ENCODE peak calls at places on chromosomes 4 and X, in six cellular contexts. C, F, S, T, L and E are unnamed samples.

GRCh38 chr4:717601-718320 is 12.1 kb downstream of the PCGF3 start:
- DNase-seq in C (no peak), F (no peak), S (no peak), T (no peak), L (no peak), E (no peak)

GRCh38 chr4:79917246-79917645 is 155.8 kb downstream of the ANTXR2 start:
- DNase-seq in C (peak; percentile 43), F (peak; percentile 47), S (peak; percentile 44), T (no peak), L (peak; percentile 32), E (no peak)

GRCh38 chr4:136124251-136124745 is 1408.0 kb downstream of the PCDH18 start:
- DNase-seq in C (no peak), F (no peak), S (no peak), T (no peak), L (no peak), E (no peak)

GRCh38 chr4:30600246-30600645 is 119.9 kb upstream of the PCDH7 start:
- DNase-seq in C (no peak), F (no peak), S (no peak), T (no peak), L (no peak), E (no peak)

GRCh38 chr4:84389406-84389805 is 109.7 kb downstream of the NKX6-1 start:
- DNase-seq in C (no peak), F (no peak), S (no peak), T (no peak), L (no peak), E (no peak)

GRCh38 chr4:74675673-74676279 is 118.5 kb downstream of the BTC start:
- DNase-seq in C (no peak), F (peak; percentile 60), S (peak; percentile 76), T (no peak), L (peak; percentile 13), E (no peak)

GRCh38 chr4:109027016-109027500 is 264.2 kb upstream of the ETNPPL start:
- DNase-seq in C (no peak), F (peak; percentile 83), S (no peak), T (no peak), L (no peak), E (no peak)

GRCh38 chr4:183154701-183155391 is 55.8 kb downstream of the WWC2 start:
- DNase-seq in C (no peak), F (no peak), S (peak; percentile 24), T (no peak), L (no peak), E (no peak)

GRCh38 chr4:15436515-15436914 is 8.7 kb downstream of the C1QTNF7 start:
- DNase-seq in C (no peak), F (no peak), S (peak; percentile 71), T (no peak), L (no peak), E (no peak)

GRCh38 chrX:72245461-72246089 is 6.7 kb upstream of the ERCC6L start:
- DNase-seq in C (peak; percentile 37), F (peak; percentile 71), S (peak; percentile 61), T (peak; percentile 26), L (peak; percentile 26), E (peak; percentile 83)

GRCh38 chrX:69028006-69028760 is 137.1 kb downstream of the PJA1 start:
- DNase-seq in C (no peak), F (no peak), S (no peak), T (no peak), L (no peak), E (no peak)

GRCh38 chr4:162164881-162165528 is 1.2 kb upstream of the FSTL5 start:
- DNase-seq in C (no peak), F (no peak), S (no peak), T (no peak), L (no peak), E (no peak)

GRCh38 chrX:30992381-30992904 is 79.4 kb downstream of the FTHL17 start:
- DNase-seq in C (no peak), F (no peak), S (no peak), T (no peak), L (peak; percentile 9), E (no peak)

GRCh38 chr4:87865960-87866598 is 33.3 kb downstream of the MEPE start:
- DNase-seq in C (no peak), F (no peak), S (peak; percentile 28), T (no peak), L (no peak), E (no peak)

GRCh38 chr4:137993232-137993631 is 248.9 kb downstream of the SLC7A11 start:
- DNase-seq in C (no peak), F (no peak), S (no peak), T (no peak), L (no peak), E (no peak)

GRCh38 chrX:20974326-20974725 is 399.9 kb upstream of the CNKSR2 start:
- DNase-seq in C (no peak), F (no peak), S (no peak), T (no peak), L (no peak), E (no peak)

GRCh38 chr4:187992971-187993370 is 2.6 kb upstream of the ZFP42 start:
- DNase-seq in C (no peak), F (no peak), S (no peak), T (no peak), L (no peak), E (no peak)
- H3K4me1 ChIP-seq in C (no peaks in the 10 kb centered on the region), F (peaks cover 5% of the 10 kb centered on the region), S (no peaks in the 10 kb centered on the region), T (no peaks in the 10 kb centered on the region), L (no peaks in the 10 kb centered on the region), E (no peaks in the 10 kb centered on the region)

DNA sequence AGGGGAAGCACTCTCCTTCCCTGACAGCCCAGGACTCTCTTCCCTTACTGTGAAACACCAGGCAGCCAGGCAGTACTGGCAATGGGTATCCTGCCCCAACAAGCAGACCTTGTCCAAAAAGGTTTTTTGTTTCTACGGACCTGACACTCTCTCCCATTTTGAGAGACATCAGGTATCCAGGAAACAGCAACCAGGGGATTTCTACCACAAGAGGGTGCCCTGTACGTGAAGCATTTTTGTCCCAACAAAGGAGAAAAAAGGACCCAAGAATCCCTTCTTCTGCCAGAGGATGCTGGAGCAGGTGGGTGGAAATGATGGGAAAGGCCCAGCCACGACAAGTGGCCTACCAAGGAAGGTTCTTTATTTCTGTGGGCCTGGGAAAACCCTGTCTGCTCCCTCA is 65.7 kb upstream of the FGF13 start:
- DNase-seq in C (no peak), F (peak; percentile 4), S (no peak), T (no peak), L (no peak), E (no peak)
- H3K4me1 ChIP-seq in C (no peaks in the 10 kb centered on the region), F (no peaks in the 10 kb centered on the region), S (no peaks in the 10 kb centered on the region), T (no peaks in the 10 kb centered on the region), L (no peaks in the 10 kb centered on the region), E (no peaks in the 10 kb centered on the region)

GRCh38 chr4:6769984-6770420 is 12.5 kb upstream of the KIAA0232 start:
- DNase-seq in C (no peak), F (no peak), S (no peak), T (no peak), L (no peak), E (no peak)
- H3K4me1 ChIP-seq in C (peaks cover 33% of the 10 kb centered on the region), F (peaks cover 20% of the 10 kb centered on the region), S (peaks cover 3% of the 10 kb centered on the region), T (peaks cover 5% of the 10 kb centered on the region), L (peaks cover 14% of the 10 kb centered on the region), E (no peaks in the 10 kb centered on the region)

GRCh38 chrX:154359362-154360154 is 14.9 kb downstream of the FLNA start:
- DNase-seq in C (no peak), F (no peak), S (no peak), T (no peak), L (no peak), E (no peak)

GRCh38 chrX:154362085-154362742 is 12.2 kb downstream of the FLNA start:
- DNase-seq in C (no peak), F (no peak), S (no peak), T (no peak), L (no peak), E (no peak)

GRCh38 chrX:154358829-154359228 is 15.6 kb downstream of the FLNA start:
- DNase-seq in C (no peak), F (no peak), S (no peak), T (no peak), L (no peak), E (no peak)

GRCh38 chrX:154358011-154358410 is 16.4 kb downstream of the FLNA start:
- DNase-seq in C (no peak), F (no peak), S (no peak), T (no peak), L (no peak), E (no peak)

GRCh38 chrX:154360155-154360713 is 14.2 kb downstream of the FLNA start:
- DNase-seq in C (no peak), F (no peak), S (no peak), T (no peak), L (no peak), E (no peak)
- H3K4me1 ChIP-seq in C (peaks cover 58% of the 10 kb centered on the region), F (peaks cover 21% of the 10 kb centered on the region), S (no peaks in the 10 kb centered on the region), T (no peaks in the 10 kb centered on the region), L (peaks cover 84% of the 10 kb centered on the region), E (no peaks in the 10 kb centered on the region)

GRCh38 chrX:84175274-84175673 is 12.7 kb downstream of the RPS6KA6 start:
- DNase-seq in C (no peak), F (no peak), S (no peak), T (no peak), L (no peak), E (no peak)
- H3K4me1 ChIP-seq in C (no peaks in the 10 kb centered on the region), F (no peaks in the 10 kb centered on the region), S (no peaks in the 10 kb centered on the region), T (no peaks in the 10 kb centered on the region), L (no peaks in the 10 kb centered on the region), E (no peaks in the 10 kb centered on the region)